ENCODE peak calls at places on chromosomes 16 and 17, in nine cellular contexts. V is A549, X is IMR-90, L is transverse colon, E is esophagus squamous epithelium, S is body of pancreas, Y is thyroid gland, N is GM12878, O is K562. A is an unnamed sample.

GRCh38 chr17:14779236-14779635 is 478.4 kb downstream of the HS3ST3B1 start:
- DNase-seq in V (no peak), X (no peak), L (no peak), E (no peak), S (no peak), Y (no peak), N (no peak), O (no peak), A (no peak)

GRCh38 chr16:51236583-51236982 is 85.5 kb upstream of the SALL1 start:
- DNase-seq in V (no peak), X (no peak), L (no peak), E (no peak), S (no peak), Y (no peak), N (no peak), O (no peak), A (no peak)

GRCh38 chr16:50304467-50305440 is 38.4 kb downstream of the ADCY7 start:
- DNase-seq in V (no peak), X (no peak), L (no peak), E (no peak), S (peak; percentile 7), Y (no peak), N (no peak), O (no peak), A (no peak)

GRCh38 chr16:22694887-22695382 is 119.0 kb upstream of the HS3ST2 start:
- DNase-seq in V (no peak), X (peak; percentile 90), L (peak; percentile 22), E (no peak), S (no peak), Y (peak; percentile 37), N (no peak), O (no peak), A (no peak)

GRCh38 chr16:29675811-29676643 is 3.0 kb upstream of the QPRT start:
- DNase-seq in V (peak; percentile 46), X (peak; percentile 18), L (no peak), E (no peak), S (no peak), Y (no peak), N (no peak), O (peak; percentile 58), A (no peak)

GRCh38 chr16:69476920-69477418 is 52.5 kb downstream of the CYB5B start:
- DNase-seq in V (peak; percentile 73), X (peak; percentile 97), L (no peak), E (no peak), S (no peak), Y (no peak), N (no peak), O (no peak), A (no peak)

GRCh38 chr17:78185981-78186688 is 717 bp downstream of the TK1 start:
- DNase-seq in V (peak; percentile 79), X (no peak), L (peak; percentile 74), E (no peak), S (no peak), Y (peak; percentile 21), N (no peak), O (peak; percentile 78), A (peak; percentile 67)

GRCh38 chr17:69812240-69812837 is 262.7 kb upstream of the KCNJ16 start:
- DNase-seq in V (peak; percentile 69), X (no peak), L (no peak), E (no peak), S (no peak), Y (no peak), N (no peak), O (no peak), A (no peak)

DNA sequence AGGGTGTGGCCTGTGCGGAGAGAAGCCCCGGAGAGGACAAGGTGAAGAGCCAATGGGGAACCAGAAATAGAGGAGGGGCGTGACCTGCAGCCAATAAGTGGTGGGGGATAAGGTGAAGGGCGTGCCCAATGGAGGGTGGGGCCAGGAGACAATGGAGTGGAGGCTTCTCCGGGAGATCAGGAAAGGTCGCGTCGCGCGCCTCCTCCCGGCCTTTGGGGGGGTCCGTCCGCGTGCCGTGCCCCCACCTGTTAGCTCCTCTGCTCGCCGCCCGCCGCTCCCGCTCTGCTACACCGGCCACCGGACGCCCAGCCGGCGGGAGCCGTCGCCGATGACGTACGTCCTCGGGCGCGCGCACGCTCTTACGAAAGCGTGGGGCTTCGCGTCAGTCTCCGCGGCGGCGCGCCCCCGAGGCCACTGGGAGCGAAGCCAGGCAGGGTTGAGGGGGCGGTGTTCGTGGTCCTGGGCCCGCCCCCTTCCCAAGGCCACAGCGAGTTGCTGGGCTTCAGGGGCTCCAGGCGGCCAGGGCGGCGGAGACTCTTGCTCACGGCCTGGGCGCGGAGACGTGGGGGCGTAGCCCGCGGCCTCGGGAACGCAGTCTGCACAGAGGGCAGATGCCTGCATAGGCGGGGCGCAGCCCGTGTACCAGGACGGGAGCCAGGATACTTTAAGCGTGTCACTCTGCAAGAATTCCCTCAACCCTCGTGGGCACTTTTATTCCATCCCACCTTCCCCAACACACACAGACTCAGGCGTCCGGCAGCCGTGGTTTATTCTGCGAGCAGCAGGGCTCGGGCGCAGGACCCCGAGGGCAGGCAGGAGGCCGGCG is at the start of gene MATCAP1:
- DNase-seq in V (peak; percentile 98), X (peak; percentile 97), L (peak; percentile 95), E (peak; percentile 76), S (peak; percentile 92), Y (peak; percentile 95), N (peak; percentile 91), O (peak; percentile 98), A (peak; percentile 98)
- TF ChIP-seq POLR2A in V (peak; percentile 45), X (peak; percentile 90), L (peak; percentile 77), E (no peak), S (peak; percentile 71), Y (no peak), N (peak; percentile 76), O (peak; percentile 88), A (peak; percentile 80)

GRCh38 chr17:16438557-16439302 is 23.4 kb downstream of the TRPV2 start:
- DNase-seq in V (peak; percentile 100), X (peak; percentile 100), L (peak; percentile 96), E (peak; percentile 78), S (peak; percentile 96), Y (peak; percentile 96), N (peak; percentile 98), O (peak; percentile 92), A (peak; percentile 99)

GRCh38 chr17:16440814-16441629 is 25.7 kb downstream of the TRPV2 start:
- DNase-seq in V (no peak), X (no peak), L (no peak), E (no peak), S (no peak), Y (no peak), N (no peak), O (no peak), A (no peak)

GRCh38 chr17:16438173-16438556 is 22.8 kb downstream of the TRPV2 start:
- DNase-seq in V (no peak), X (no peak), L (no peak), E (no peak), S (no peak), Y (no peak), N (no peak), O (no peak), A (no peak)

GRCh38 chr17:16439303-16439791 is 24.0 kb downstream of the TRPV2 start:
- DNase-seq in V (no peak), X (no peak), L (no peak), E (no peak), S (no peak), Y (peak; percentile 50), N (no peak), O (no peak), A (peak; percentile 80)

DNA sequence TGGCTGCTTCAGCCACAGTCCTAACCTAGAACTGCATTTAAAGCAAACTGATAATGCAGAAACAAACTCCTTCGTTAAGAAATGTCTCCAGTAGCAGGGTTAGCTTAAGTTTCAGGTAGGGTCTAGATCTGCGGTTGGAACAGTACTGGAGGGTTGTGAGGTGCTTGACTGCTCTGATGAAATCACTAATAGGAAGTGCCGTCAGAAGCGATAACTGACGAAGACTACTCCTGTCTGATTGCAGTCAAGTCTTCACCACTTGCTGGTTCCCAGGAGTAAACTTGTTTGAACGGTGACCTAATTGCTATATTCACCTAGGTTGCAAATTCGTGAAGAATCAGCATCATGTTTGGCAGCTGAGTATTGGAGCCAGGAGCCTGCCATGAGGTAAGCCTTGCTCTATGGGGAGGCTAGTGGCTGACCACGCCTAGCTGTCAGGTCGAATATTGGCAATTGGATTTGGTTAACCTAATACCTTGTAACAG is 24.5 kb downstream of the TRPV2 start:
- DNase-seq in V (no peak), X (no peak), L (no peak), E (no peak), S (peak; percentile 44), Y (no peak), N (no peak), O (no peak), A (peak; percentile 80)
- TF ChIP-seq POLR2A in V (no peak), X (no peak), L (no peak), E (no peak), S (peak; percentile 63), Y (no peak), N (no peak), O (peak; percentile 40), A (peak; percentile 36)

DNA sequence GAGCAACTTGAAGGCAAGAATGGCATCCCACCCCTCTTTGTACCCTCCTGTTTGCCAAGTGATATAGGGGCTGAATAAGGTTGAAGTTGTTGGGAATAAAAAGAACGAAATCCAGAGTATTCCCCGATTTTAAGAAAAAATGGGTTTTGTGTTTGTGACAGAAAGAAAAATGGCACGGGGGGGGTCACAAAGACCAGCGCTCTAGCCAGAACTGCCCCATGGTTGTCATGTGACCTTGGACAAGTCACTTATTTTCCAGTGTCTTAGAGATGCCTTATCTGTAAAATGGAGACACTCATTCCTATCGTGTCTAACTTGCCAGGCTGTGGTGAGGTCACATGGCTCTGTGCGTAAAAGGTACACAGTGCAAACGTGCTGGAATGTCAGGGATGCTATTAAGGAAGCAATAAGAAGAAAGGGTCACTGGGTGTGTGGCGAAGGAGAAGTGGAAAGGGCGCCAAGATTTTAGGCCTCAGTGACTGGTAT is 1.6 kb upstream of the HEXIM1 start:
- DNase-seq in V (peak; percentile 83), X (peak; percentile 82), L (peak; percentile 74), E (no peak), S (no peak), Y (peak; percentile 24), N (no peak), O (no peak), A (peak; percentile 74)
- TF ChIP-seq POLR2A in V (no peak), X (no peak), L (peak; percentile 68), E (no peak), S (no peak), Y (no peak), N (no peak), O (peak; percentile 65), A (peak; percentile 64)

GRCh38 chr17:15947331-15947730 is 2.4 kb downstream of the ADORA2B start:
- DNase-seq in V (no peak), X (peak; percentile 48), L (peak; percentile 72), E (no peak), S (no peak), Y (no peak), N (no peak), O (no peak), A (no peak)

GRCh38 chr17:15946611-15947120 is 1.7 kb downstream of the ADORA2B start:
- DNase-seq in V (no peak), X (no peak), L (peak; percentile 47), E (no peak), S (no peak), Y (no peak), N (no peak), O (no peak), A (peak; percentile 41)

GRCh38 chr17:15945493-15946209 is 721 bp downstream of the ADORA2B start:
- DNase-seq in V (no peak), X (peak; percentile 16), L (peak; percentile 36), E (no peak), S (no peak), Y (no peak), N (no peak), O (peak; percentile 65), A (peak; percentile 73)

GRCh38 chr17:15943971-15944719 is 785 bp upstream of the ADORA2B start:
- DNase-seq in V (no peak), X (no peak), L (no peak), E (no peak), S (no peak), Y (no peak), N (no peak), O (no peak), A (no peak)

DNA sequence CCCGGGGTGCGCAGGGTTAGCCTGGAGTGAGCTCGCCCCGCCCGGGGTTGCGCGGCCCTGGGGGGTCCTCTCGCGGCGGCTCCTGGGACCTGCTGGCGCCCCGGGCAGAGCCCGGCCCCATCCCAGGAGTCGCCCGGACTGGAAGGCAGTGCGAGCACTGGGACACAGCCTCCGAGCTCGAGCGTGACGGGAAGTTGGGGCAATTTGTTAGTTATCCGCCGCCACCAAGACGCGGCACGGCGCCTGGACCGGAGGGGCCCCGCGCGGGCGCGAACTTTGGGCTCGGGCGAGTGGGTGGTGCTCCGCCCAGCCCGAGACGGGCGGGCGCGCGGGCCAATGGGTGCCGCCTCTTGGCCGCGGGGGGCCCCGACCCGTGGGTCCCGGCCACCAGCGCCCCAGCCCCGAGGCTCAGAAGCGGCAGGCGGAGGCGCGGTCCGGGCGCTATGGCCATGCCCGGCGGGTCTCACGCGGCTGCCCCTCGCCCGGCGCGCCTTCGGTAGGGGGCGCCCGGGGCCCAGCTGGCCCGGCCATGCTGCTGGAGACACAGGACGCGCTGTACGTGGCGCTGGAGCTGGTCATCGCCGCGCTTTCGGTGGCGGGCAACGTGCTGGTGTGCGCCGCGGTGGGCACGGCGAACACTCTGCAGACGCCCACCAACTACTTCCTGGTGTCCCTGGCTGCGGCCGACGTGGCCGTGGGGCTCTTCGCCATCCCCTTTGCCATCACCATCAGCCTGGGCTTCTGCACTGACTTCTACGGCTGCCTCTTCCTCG is at the start of gene ADORA2B:
- DNase-seq in V (peak; percentile 75), X (peak; percentile 71), L (peak; percentile 76), E (no peak), S (peak; percentile 54), Y (peak; percentile 54), N (no peak), O (peak; percentile 95), A (peak; percentile 83)
- TF ChIP-seq POLR2A in V (peak; percentile 48), X (peak; percentile 41), L (peak; percentile 47), E (no peak), S (no peak), Y (no peak), N (no peak), O (peak; percentile 54), A (peak; percentile 53)

A was measured in erythroblast.